ENCODE peak calls at places on chromosomes 16 and 17, in six cellular contexts. M, V, W, E, R and Q are unnamed samples.

GRCh38 chr17:41666336-41666680 is 22.4 kb upstream of the EIF1 start:
- DNase-seq in M (peak), V (peak), W (no peak), E (peak), R (no peak), Q (peak)

GRCh38 chr17:39141915-39142664 is 9.3 kb downstream of the PLXDC1 start:
- DNase-seq in M (no peak), V (no peak), W (no peak), E (no peak), R (no peak), Q (no peak)

GRCh38 chr17:64115871-64116534 is 13.9 kb downstream of the ERN1 start:
- DNase-seq in M (no peak), V (peak), W (peak), E (no peak), R (no peak), Q (peak)

GRCh38 chr17:43832976-43833829 is at the start of gene MPP3:
- DNase-seq in M (no peak), V (peak), W (peak), E (no peak), R (no peak), Q (peak)

GRCh38 chr17:67312265-67312664 is 54.1 kb downstream of the PSMD12 start:
- DNase-seq in M (no peak), V (no peak), W (no peak), E (no peak), R (no peak), Q (no peak)

GRCh38 chr16:89721644-89722391 is 481 bp downstream of the ZNF276 start:
- DNase-seq in M (no peak), V (peak), W (peak), E (peak), R (peak), Q (peak)

GRCh38 chr16:12089492-12090161 is 113.1 kb downstream of the SNX29 start:
- DNase-seq in M (no peak), V (peak), W (peak), E (no peak), R (no peak), Q (peak)

GRCh38 chr16:1678500-1679098 is 520 bp downstream of the JPT2 start:
- DNase-seq in M (no peak), V (peak), W (peak), E (peak), R (no peak), Q (peak)

GRCh38 chr16:10935491-10935890 is 6.8 kb downstream of the DEXI start:
- DNase-seq in M (no peak), V (no peak), W (no peak), E (no peak), R (no peak), Q (no peak)

GRCh38 chr17:32998111-32998892 is 6.7 kb downstream of the SPACA3 start:
- DNase-seq in M (no peak), V (peak), W (peak), E (peak), R (peak), Q (peak)

GRCh38 chr16:77443834-77444460 is 9.1 kb upstream of the ADAMTS18 start:
- DNase-seq in M (no peak), V (no peak), W (no peak), E (no peak), R (no peak), Q (no peak)

GRCh38 chr17:81612172-81612571 is 24.7 kb downstream of the NPLOC4 start:
- DNase-seq in M (no peak), V (no peak), W (no peak), E (no peak), R (no peak), Q (no peak)

GRCh38 chr16:69703638-69704037 is 22.7 kb downstream of the NQO1 start:
- DNase-seq in M (no peak), V (peak), W (no peak), E (no peak), R (no peak), Q (peak)

GRCh38 chr17:65855675-65856074 is 294.2 kb upstream of the AXIN2 start:
- DNase-seq in M (no peak), V (no peak), W (no peak), E (no peak), R (no peak), Q (no peak)

GRCh38 chr16:79599256-79599836 is 1.2 kb downstream of the MAF start:
- DNase-seq in M (no peak), V (peak), W (no peak), E (no peak), R (peak), Q (no peak)
- H3K4me3 ChIP-seq in M (no peak), V (peak), W (peak), E (no peak), R (no peak), Q (peak)

GRCh38 chr16:55000595-55000994 is 69.9 kb downstream of the IRX5 start:
- DNase-seq in M (no peak), V (no peak), W (no peak), E (no peak), R (no peak), Q (peak)
- H3K4me3 ChIP-seq in M (no peak), V (no peak), W (no peak), E (no peak), R (no peak), Q (no peak)

DNA sequence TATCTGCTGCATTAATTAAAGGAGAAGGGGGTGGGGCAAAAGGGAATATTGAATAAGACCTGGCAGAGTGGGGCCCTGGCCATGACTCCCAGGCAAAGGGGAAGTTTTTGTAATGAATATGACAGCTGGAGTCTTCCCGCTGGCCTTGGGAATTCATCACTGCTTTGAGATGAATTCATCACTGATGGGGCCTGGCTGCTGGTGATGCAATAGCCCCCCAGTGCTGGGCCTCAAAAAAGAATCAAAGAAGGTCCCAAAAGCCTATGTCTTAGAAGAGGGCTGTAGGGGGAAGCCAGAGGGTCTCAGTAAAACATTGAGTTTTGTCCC is 2.4 kb upstream of the SLC13A2 start:
- DNase-seq in M (no peak), V (no peak), W (no peak), E (no peak), R (no peak), Q (no peak)
- H3K4me3 ChIP-seq in M (no peak), V (no peak), W (no peak), E (no peak), R (no peak), Q (no peak)

DNA sequence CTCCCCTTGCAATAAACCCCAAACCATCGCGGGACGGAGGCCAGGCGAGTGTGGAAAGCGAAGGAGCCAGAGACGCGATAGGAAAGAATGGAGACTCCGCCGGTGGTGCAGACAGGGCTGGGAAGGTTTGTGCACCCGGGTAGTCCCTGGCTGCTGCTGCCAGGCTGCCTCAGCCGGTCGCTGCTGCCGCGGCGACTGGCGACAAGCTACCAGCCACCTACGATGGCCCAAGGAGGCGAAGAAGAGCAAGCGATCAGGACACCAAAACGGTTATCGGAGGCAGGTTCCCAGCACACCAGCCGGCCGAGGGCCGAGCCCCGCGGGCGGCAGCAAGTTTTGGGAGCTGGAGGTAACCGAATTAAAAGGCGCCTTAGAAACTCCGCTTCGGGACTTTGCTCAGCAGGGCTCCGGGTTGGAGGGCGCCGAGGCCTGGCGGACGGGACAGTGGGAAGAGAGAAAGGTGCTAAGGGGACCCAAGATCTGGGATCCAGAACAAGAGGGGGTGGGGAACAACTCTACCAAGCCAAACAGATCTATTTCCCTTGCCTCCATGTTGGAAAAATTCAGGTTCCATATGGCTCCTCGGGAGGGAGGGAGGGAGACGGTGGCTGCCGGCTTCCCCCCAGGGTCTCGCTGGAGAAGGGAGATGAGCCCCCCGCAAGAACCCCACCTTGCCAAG is 9.6 kb upstream of the HOXB2 start:
- DNase-seq in M (no peak), V (peak), W (no peak), E (no peak), R (no peak), Q (peak)
- H3K4me3 ChIP-seq in M (no peak), V (peak), W (peak), E (no peak), R (no peak), Q (peak)

DNA sequence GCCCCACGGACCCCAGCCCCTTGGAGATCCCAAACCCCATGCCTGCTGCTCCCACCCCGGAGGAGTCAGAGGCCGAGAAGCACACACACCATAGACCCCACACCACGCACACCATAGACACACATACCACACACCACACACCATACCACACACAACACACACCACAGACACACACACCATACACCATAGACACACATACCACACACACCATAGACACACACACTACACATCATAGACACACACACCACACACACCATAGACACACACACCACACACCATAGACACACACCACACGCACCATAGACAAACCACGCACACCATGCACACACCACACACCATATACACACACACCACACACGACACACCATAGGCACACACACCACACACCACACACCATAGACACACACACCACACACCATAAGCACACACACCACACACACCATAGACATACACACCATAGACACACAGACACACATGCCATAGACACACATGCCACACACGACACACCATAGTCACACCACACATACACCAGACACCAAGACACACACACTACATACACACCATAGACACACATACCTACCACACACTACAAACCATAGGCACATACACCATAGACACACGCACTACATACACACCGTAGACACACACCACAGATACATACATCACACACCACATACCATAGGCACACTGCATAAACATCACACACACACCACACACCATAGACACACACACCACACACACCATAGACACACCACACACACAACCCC is 11.3 kb downstream of the TBC1D16 start:
- DNase-seq in M (no peak), V (no peak), W (no peak), E (no peak), R (no peak), Q (no peak)
- H3K4me3 ChIP-seq in M (no peak), V (no peak), W (peak), E (no peak), R (no peak), Q (no peak)

GRCh38 chr17:75633484-75634375 is 496 bp downstream of the SMIM5 start:
- DNase-seq in M (no peak), V (peak), W (peak), E (peak), R (peak), Q (peak)
- H3K4me3 ChIP-seq in M (no peak), V (no peak), W (peak), E (no peak), R (no peak), Q (no peak)

GRCh38 chr16:66800856-66801255 is 528 bp downstream of the TERB1 start:
- DNase-seq in M (no peak), V (no peak), W (no peak), E (no peak), R (peak), Q (no peak)
- H3K4me3 ChIP-seq in M (no peak), V (no peak), W (no peak), E (no peak), R (no peak), Q (no peak)